ENCODE peak calls at places on chromosomes 13 and 19, in seven cellular contexts. Q is SIG-M5, D is bronchial epithelial cell, M is heart left ventricle, G is GM13977, C is NCI-H446 treated with DMSO at 0.1 percent for 48 hours, R is ureter. O is an unnamed sample.

GRCh38 chr13:55361141-55361540 is 1779.6 kb upstream of the PRR20A start:
- DNase-seq in Q (no peak), D (no peak), M (no peak), G (no peak), C (no peak), R (no peak), O (no peak)

GRCh38 chr13:90641884-90642283 is 705.6 kb upstream of the MIR17HG start:
- DNase-seq in Q (no peak), D (no peak), M (no peak), G (no peak), C (no peak), R (no peak), O (no peak)

GRCh38 chr19:439167-439900 is 21.5 kb downstream of the SHC2 start:
- DNase-seq in Q (no peak), D (no peak), M (no peak), G (no peak), C (no peak), R (no peak), O (no peak)

GRCh38 chr13:51778407-51778806 is 25.6 kb downstream of the DHRS12 start:
- DNase-seq in Q (no peak), D (no peak), M (no peak), G (no peak), C (peak), R (no peak), O (no peak)

GRCh38 chr13:28583661-28584091 is 75.3 kb upstream of the POMP start:
- DNase-seq in Q (no peak), D (no peak), M (no peak), G (no peak), C (no peak), R (no peak), O (no peak)

GRCh38 chr13:110520431-110521295 is 40.9 kb downstream of the RAB20 start:
- DNase-seq in Q (no peak), D (no peak), M (peak), G (no peak), C (no peak), R (peak), O (peak)

GRCh38 chr13:36086117-36086516 is 45.1 kb downstream of the DCLK1 start:
- DNase-seq in Q (no peak), D (no peak), M (no peak), G (no peak), C (no peak), R (no peak), O (no peak)

GRCh38 chr19:47331931-47332547 is at the start of gene C5AR2:
- DNase-seq in Q (no peak), D (no peak), M (no peak), G (no peak), C (peak), R (no peak), O (no peak)

GRCh38 chr19:35142531-35143230 is 374 bp upstream of the FXYD7 start:
- DNase-seq in Q (no peak), D (no peak), M (peak), G (peak), C (no peak), R (no peak), O (no peak)

GRCh38 chr13:49627831-49628652 is at the start of gene ARL11:
- DNase-seq in Q (peak), D (peak), M (peak), G (peak), C (no peak), R (peak), O (no peak)

GRCh38 chr19:6707011-6707657 is 13.3 kb downstream of the C3 start:
- DNase-seq in Q (no peak), D (no peak), M (no peak), G (no peak), C (no peak), R (no peak), O (no peak)

GRCh38 chr13:102970542-102970941 is 95.7 kb downstream of the SLC10A2 start:
- DNase-seq in Q (no peak), D (no peak), M (no peak), G (peak), C (no peak), R (no peak), O (peak)

GRCh38 chr19:33442706-33443105 is 69.2 kb downstream of the CEBPG start:
- DNase-seq in Q (no peak), D (no peak), M (peak), G (no peak), C (no peak), R (no peak), O (no peak)

GRCh38 chr13:72290962-72291681 is 424.1 kb upstream of the DACH1 start:
- DNase-seq in Q (no peak), D (peak), M (no peak), G (no peak), C (no peak), R (no peak), O (no peak)

GRCh38 chr19:12995596-12996541 is 594 bp downstream of the NFIX start:
- DNase-seq in Q (no peak), D (no peak), M (no peak), G (peak), C (no peak), R (no peak), O (no peak)

GRCh38 chr13:29503041-29503837 is 92.2 kb downstream of the SLC7A1 start:
- DNase-seq in Q (no peak), D (peak), M (no peak), G (no peak), C (no peak), R (no peak), O (no peak)

GRCh38 chr13:78317030-78317429 is 286.3 kb downstream of the POU4F1 start:
- DNase-seq in Q (no peak), D (no peak), M (no peak), G (no peak), C (no peak), R (no peak), O (no peak)

GRCh38 chr19:46974181-46974580 is 45.5 kb upstream of the NPAS1 start:
- DNase-seq in Q (no peak), D (no peak), M (no peak), G (no peak), C (no peak), R (no peak), O (no peak)

GRCh38 chr13:101915333-101915732 is 462.9 kb downstream of the ITGBL1 start:
- DNase-seq in Q (no peak), D (no peak), M (no peak), G (no peak), C (peak), R (no peak), O (no peak)

GRCh38 chr13:25860862-25861261 is 191.0 kb downstream of the SHISA2 start:
- DNase-seq in Q (no peak), D (peak), M (no peak), G (no peak), C (no peak), R (no peak), O (no peak)

GRCh38 chr13:48816696-48817095 is 159.0 kb upstream of the FNDC3A start:
- DNase-seq in Q (no peak), D (no peak), M (no peak), G (no peak), C (no peak), R (no peak), O (no peak)

GRCh38 chr19:7859766-7860165 is 14.4 kb downstream of the PRR36 start:
- DNase-seq in Q (no peak), D (no peak), M (no peak), G (no peak), C (no peak), R (no peak), O (no peak)

GRCh38 chr19:35533822-35534521 is 716 bp downstream of the GAPDHS start:
- DNase-seq in Q (no peak), D (no peak), M (no peak), G (no peak), C (no peak), R (peak), O (no peak)

GRCh38 chr19:11708457-11708856 is 30.3 kb downstream of the ZNF823 start:
- DNase-seq in Q (no peak), D (no peak), M (no peak), G (peak), C (no peak), R (no peak), O (no peak)

GRCh38 chr13:95535243-95535642 is 17.3 kb upstream of the CLDN10 start:
- DNase-seq in Q (no peak), D (peak), M (no peak), G (no peak), C (peak), R (no peak), O (no peak)

GRCh38 chr19:10453852-10454251 is 33.5 kb downstream of the PDE4A start:
- DNase-seq in Q (no peak), D (no peak), M (no peak), G (no peak), C (no peak), R (no peak), O (no peak)

GRCh38 chr13:98581971-98582702 is 5.2 kb upstream of the STK24 start:
- DNase-seq in Q (no peak), D (peak), M (no peak), G (no peak), C (no peak), R (peak), O (no peak)

GRCh38 chr13:84658881-84659661 is 776.8 kb upstream of the SLITRK1 start:
- DNase-seq in Q (no peak), D (peak), M (no peak), G (no peak), C (no peak), R (no peak), O (no peak)

GRCh38 chr19:1164684-1165531 is 9.2 kb downstream of the SBNO2 start:
- DNase-seq in Q (no peak), D (no peak), M (no peak), G (no peak), C (no peak), R (no peak), O (no peak)

GRCh38 chr13:51064753-51065152 is 46.3 kb downstream of the C13orf42 start:
- DNase-seq in Q (no peak), D (no peak), M (no peak), G (no peak), C (no peak), R (no peak), O (no peak)

GRCh38 chr13:74930402-74931165 is 551.4 kb downstream of the TBC1D4 start:
- DNase-seq in Q (no peak), D (peak), M (no peak), G (no peak), C (peak), R (no peak), O (no peak)

GRCh38 chr13:39196957-39197644 is 158.8 kb downstream of the NHLRC3 start:
- DNase-seq in Q (no peak), D (peak), M (no peak), G (peak), C (no peak), R (no peak), O (no peak)

GRCh38 chr13:40777166-40777956 is 6.4 kb upstream of the MRPS31 start:
- DNase-seq in Q (no peak), D (peak), M (no peak), G (peak), C (peak), R (no peak), O (no peak)